ENCODE peak calls at places on chromosomes 6 and 20, in six cellular contexts. One of them, this sample, is unnamed.

GRCh38 chr20:34600892-34601653 is 42.6 kb downstream of the MAP1LC3A start:
- DNase-seq in NCI-H1417: no peak
- DNase-seq in activated effector memory CD4-positive, alpha-beta T cell treated with anti-CD3 and anti-CD28 coated beads, Interleukin-2, amount 50 U/mL, for 16 hours: no peak
- DNase-seq in ascending aorta: no peak
- DNase-seq in mesothelial cell of epicardium: no peak
- DNase-seq in activated naive CD4-positive, alpha-beta T cell: no peak
- DNase-seq in this sample: no peak

GRCh38 chr6:44285552-44286284 is 15.5 kb downstream of the TMEM151B start:
- DNase-seq in NCI-H1417: no peak
- DNase-seq in activated effector memory CD4-positive, alpha-beta T cell treated with anti-CD3 and anti-CD28 coated beads, Interleukin-2, amount 50 U/mL, for 16 hours: no peak
- DNase-seq in ascending aorta: no peak
- DNase-seq in mesothelial cell of epicardium: no peak
- DNase-seq in activated naive CD4-positive, alpha-beta T cell: no peak
- DNase-seq in this sample: no peak

GRCh38 chr20:37821691-37822655 is 81.0 kb upstream of the VSTM2L start:
- DNase-seq in NCI-H1417: no peak
- DNase-seq in activated effector memory CD4-positive, alpha-beta T cell treated with anti-CD3 and anti-CD28 coated beads, Interleukin-2, amount 50 U/mL, for 16 hours: no peak
- DNase-seq in ascending aorta: no peak
- DNase-seq in mesothelial cell of epicardium: no peak
- DNase-seq in activated naive CD4-positive, alpha-beta T cell: no peak
- DNase-seq in this sample: no peak

GRCh38 chr6:154548130-154548830 is 37.8 kb upstream of the CNKSR3 start:
- DNase-seq in NCI-H1417: peak
- DNase-seq in activated effector memory CD4-positive, alpha-beta T cell treated with anti-CD3 and anti-CD28 coated beads, Interleukin-2, amount 50 U/mL, for 16 hours: no peak
- DNase-seq in ascending aorta: no peak
- DNase-seq in mesothelial cell of epicardium: no peak
- DNase-seq in activated naive CD4-positive, alpha-beta T cell: no peak
- DNase-seq in this sample: no peak

GRCh38 chr20:50215101-50215500 is 24.5 kb downstream of the CEBPB start:
- DNase-seq in NCI-H1417: no peak
- DNase-seq in activated effector memory CD4-positive, alpha-beta T cell treated with anti-CD3 and anti-CD28 coated beads, Interleukin-2, amount 50 U/mL, for 16 hours: no peak
- DNase-seq in ascending aorta: no peak
- DNase-seq in mesothelial cell of epicardium: no peak
- DNase-seq in activated naive CD4-positive, alpha-beta T cell: no peak
- DNase-seq in this sample: no peak

GRCh38 chr20:19909696-19910095 is 107.5 kb upstream of the NAA20 start:
- DNase-seq in NCI-H1417: no peak
- DNase-seq in activated effector memory CD4-positive, alpha-beta T cell treated with anti-CD3 and anti-CD28 coated beads, Interleukin-2, amount 50 U/mL, for 16 hours: no peak
- DNase-seq in ascending aorta: no peak
- DNase-seq in mesothelial cell of epicardium: no peak
- DNase-seq in activated naive CD4-positive, alpha-beta T cell: no peak
- DNase-seq in this sample: no peak

GRCh38 chr6:107731422-107732319 is 92.4 kb downstream of the SCML4 start:
- DNase-seq in NCI-H1417: peak
- DNase-seq in activated effector memory CD4-positive, alpha-beta T cell treated with anti-CD3 and anti-CD28 coated beads, Interleukin-2, amount 50 U/mL, for 16 hours: peak
- DNase-seq in ascending aorta: no peak
- DNase-seq in mesothelial cell of epicardium: no peak
- DNase-seq in activated naive CD4-positive, alpha-beta T cell: no peak
- DNase-seq in this sample: no peak

GRCh38 chr20:53247460-53248103 is 275.4 kb downstream of the TSHZ2 start:
- DNase-seq in NCI-H1417: no peak
- DNase-seq in activated effector memory CD4-positive, alpha-beta T cell treated with anti-CD3 and anti-CD28 coated beads, Interleukin-2, amount 50 U/mL, for 16 hours: no peak
- DNase-seq in ascending aorta: no peak
- DNase-seq in mesothelial cell of epicardium: no peak
- DNase-seq in activated naive CD4-positive, alpha-beta T cell: no peak
- DNase-seq in this sample: no peak

GRCh38 chr20:53609501-53610445 is 16.1 kb upstream of the ZNF217 start:
- DNase-seq in NCI-H1417: peak
- DNase-seq in activated effector memory CD4-positive, alpha-beta T cell treated with anti-CD3 and anti-CD28 coated beads, Interleukin-2, amount 50 U/mL, for 16 hours: peak
- DNase-seq in ascending aorta: no peak
- DNase-seq in mesothelial cell of epicardium: no peak
- DNase-seq in activated naive CD4-positive, alpha-beta T cell: no peak
- DNase-seq in this sample: peak

GRCh38 chr20:29319725-29320124 is 1937.7 kb upstream of the DEFB115 start:
- DNase-seq in NCI-H1417: no peak
- DNase-seq in activated effector memory CD4-positive, alpha-beta T cell treated with anti-CD3 and anti-CD28 coated beads, Interleukin-2, amount 50 U/mL, for 16 hours: no peak
- DNase-seq in ascending aorta: no peak
- DNase-seq in mesothelial cell of epicardium: no peak
- DNase-seq in activated naive CD4-positive, alpha-beta T cell: no peak
- DNase-seq in this sample: no peak

GRCh38 chr20:49219924-49220831 is 962 bp downstream of the DDX27 start:
- DNase-seq in NCI-H1417: no peak
- DNase-seq in activated effector memory CD4-positive, alpha-beta T cell treated with anti-CD3 and anti-CD28 coated beads, Interleukin-2, amount 50 U/mL, for 16 hours: peak
- DNase-seq in ascending aorta: no peak
- DNase-seq in mesothelial cell of epicardium: no peak
- DNase-seq in activated naive CD4-positive, alpha-beta T cell: no peak
- DNase-seq in this sample: no peak

GRCh38 chr6:101396552-101397173 is 3.2 kb downstream of the GRIK2 start:
- DNase-seq in NCI-H1417: peak
- DNase-seq in activated effector memory CD4-positive, alpha-beta T cell treated with anti-CD3 and anti-CD28 coated beads, Interleukin-2, amount 50 U/mL, for 16 hours: no peak
- DNase-seq in ascending aorta: no peak
- DNase-seq in mesothelial cell of epicardium: no peak
- DNase-seq in activated naive CD4-positive, alpha-beta T cell: no peak
- DNase-seq in this sample: no peak

GRCh38 chr6:116314878-116315277 is 35.1 kb upstream of the TSPYL1 start:
- DNase-seq in NCI-H1417: no peak
- DNase-seq in activated effector memory CD4-positive, alpha-beta T cell treated with anti-CD3 and anti-CD28 coated beads, Interleukin-2, amount 50 U/mL, for 16 hours: no peak
- DNase-seq in ascending aorta: no peak
- DNase-seq in mesothelial cell of epicardium: no peak
- DNase-seq in activated naive CD4-positive, alpha-beta T cell: no peak
- DNase-seq in this sample: no peak

GRCh38 chr20:46438156-46438750 is 31.8 kb upstream of the ELMO2 start:
- DNase-seq in NCI-H1417: peak
- DNase-seq in activated effector memory CD4-positive, alpha-beta T cell treated with anti-CD3 and anti-CD28 coated beads, Interleukin-2, amount 50 U/mL, for 16 hours: no peak
- DNase-seq in ascending aorta: no peak
- DNase-seq in mesothelial cell of epicardium: no peak
- DNase-seq in activated naive CD4-positive, alpha-beta T cell: no peak
- DNase-seq in this sample: no peak